ENCODE peak calls at places on chromosome X, in eight cellular contexts. H, J, C, T, P, A, E and W are unnamed samples.

GRCh38 chrX:148290041-148290440 is 210.4 kb upstream of the AFF2 start:
- DNase-seq in H (no peak), J (no peak), C (peak; percentile 30), T (no peak), P (no peak), A (no peak), E (no peak), W (no peak)

GRCh38 chrX:651922-652775 is 21.6 kb downstream of the SHOX start:
- DNase-seq in H (peak; percentile 1), J (no peak), C (no peak), T (no peak), P (no peak), A (peak; percentile 35), E (no peak), W (no peak)

GRCh38 chrX:123424546-123424945 is 240.5 kb downstream of the GRIA3 start:
- DNase-seq in H (no peak), J (no peak), C (no peak), T (no peak), P (no peak), A (no peak), E (no peak), W (no peak)

GRCh38 chrX:68880846-68881513 is 52.2 kb downstream of the EFNB1 start:
- DNase-seq in H (peak; percentile 88), J (no peak), C (peak; percentile 52), T (no peak), P (no peak), A (no peak), E (peak; percentile 31), W (no peak)

GRCh38 chrX:148310402-148311200 is 189.8 kb upstream of the AFF2 start:
- DNase-seq in H (no peak), J (no peak), C (no peak), T (no peak), P (no peak), A (no peak), E (no peak), W (no peak)

GRCh38 chrX:133454525-133455323 is 39.4 kb upstream of the GPC4 start:
- DNase-seq in H (no peak), J (no peak), C (peak; percentile 53), T (no peak), P (no peak), A (no peak), E (no peak), W (no peak)

GRCh38 chrX:21354725-21355124 is 19.5 kb upstream of the CNKSR2 start:
- DNase-seq in H (no peak), J (no peak), C (no peak), T (no peak), P (no peak), A (no peak), E (no peak), W (no peak)

GRCh38 chrX:17779434-17779833 is 42.1 kb downstream of the SCML1 start:
- DNase-seq in H (no peak), J (no peak), C (no peak), T (no peak), P (no peak), A (no peak), E (no peak), W (no peak)

GRCh38 chrX:148380614-148381561 is 119.5 kb upstream of the AFF2 start:
- DNase-seq in H (no peak), J (no peak), C (no peak), T (no peak), P (peak; percentile 3), A (no peak), E (no peak), W (no peak)

GRCh38 chrX:109537324-109537665 is 651 bp downstream of the NXT2 start:
- DNase-seq in H (no peak), J (peak; percentile 51), C (peak; percentile 53), T (peak; percentile 49), P (peak; percentile 82), A (no peak), E (no peak), W (no peak)

GRCh38 chrX:40152706-40153334 is 55.1 kb upstream of the BCOR start:
- DNase-seq in H (peak; percentile 62), J (no peak), C (peak; percentile 33), T (peak; percentile 81), P (peak; percentile 63), A (peak; percentile 97), E (no peak), W (no peak)

GRCh38 chrX:79325263-79325958 is 41.7 kb downstream of the ITM2A start:
- DNase-seq in H (peak; percentile 14), J (no peak), C (peak; percentile 17), T (no peak), P (no peak), A (no peak), E (peak; percentile 11), W (no peak)

GRCh38 chrX:69192603-69193002 is 27.4 kb upstream of the PJA1 start:
- DNase-seq in H (no peak), J (no peak), C (no peak), T (no peak), P (no peak), A (no peak), E (no peak), W (no peak)

GRCh38 chrX:47854474-47854873 is 17.8 kb downstream of the ZNF81 start:
- DNase-seq in H (peak; percentile 45), J (no peak), C (peak; percentile 31), T (peak; percentile 44), P (peak; percentile 28), A (no peak), E (peak; percentile 29), W (no peak)

GRCh38 chrX:8037593-8038348 is 110.6 kb upstream of the PNPLA4 start:
- DNase-seq in H (no peak), J (no peak), C (peak; percentile 9), T (no peak), P (no peak), A (no peak), E (no peak), W (no peak)

GRCh38 chrX:65587616-65588526 is 53.3 kb upstream of the LAS1L start:
- DNase-seq in H (no peak), J (no peak), C (no peak), T (peak; percentile 78), P (peak; percentile 60), A (peak; percentile 70), E (no peak), W (no peak)

DNA sequence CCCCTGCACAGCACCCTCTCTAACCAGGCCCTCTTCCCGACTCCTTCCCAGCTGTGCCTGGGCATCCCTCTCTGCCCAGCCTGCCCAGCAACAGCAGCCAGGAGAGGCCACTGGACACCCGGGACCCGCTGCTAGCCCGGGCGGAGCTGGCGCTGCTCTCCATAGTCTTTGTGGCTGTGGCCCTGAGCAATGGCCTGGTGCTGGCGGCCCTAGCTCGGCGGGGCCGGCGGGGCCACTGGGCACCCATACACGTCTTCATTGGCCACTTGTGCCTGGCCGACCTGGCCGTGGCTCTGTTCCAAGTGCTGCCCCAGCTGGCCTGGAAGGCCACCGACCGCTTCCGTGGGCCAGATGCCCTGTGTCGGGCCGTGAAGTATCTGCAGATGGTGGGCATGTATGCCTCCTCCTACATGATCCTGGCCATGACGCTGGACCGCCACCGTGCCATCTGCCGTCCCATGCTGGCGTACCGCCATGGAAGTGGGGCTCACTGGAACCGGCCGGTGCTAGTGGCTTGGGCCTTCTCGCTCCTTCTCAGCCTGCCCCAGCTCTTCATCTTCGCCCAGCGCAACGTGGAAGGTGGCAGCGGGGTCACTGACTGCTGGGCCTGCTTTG is 1.1 kb downstream of the AVPR2 start:
- DNase-seq in H (no peak), J (no peak), C (no peak), T (no peak), P (no peak), A (no peak), E (no peak), W (no peak)
- TF ChIP-seq CTCF in H (no peak), J (no peak), C (no peak), T (no peak), P (no peak), A (no peak), E (no peak), W (no peak)

GRCh38 chrX:129721414-129721813 is 17.4 kb upstream of the XPNPEP2 start:
- DNase-seq in H (no peak), J (no peak), C (no peak), T (no peak), P (no peak), A (no peak), E (no peak), W (no peak)

GRCh38 chrX:129719931-129720520 is 18.8 kb upstream of the XPNPEP2 start:
- DNase-seq in H (no peak), J (no peak), C (no peak), T (no peak), P (no peak), A (no peak), E (no peak), W (no peak)

GRCh38 chrX:129721870-129722269 is 16.9 kb upstream of the XPNPEP2 start:
- DNase-seq in H (no peak), J (no peak), C (no peak), T (no peak), P (no peak), A (no peak), E (no peak), W (no peak)

GRCh38 chrX:129719268-129719667 is 19.5 kb upstream of the XPNPEP2 start:
- DNase-seq in H (no peak), J (no peak), C (no peak), T (no peak), P (no peak), A (no peak), E (no peak), W (no peak)

GRCh38 chrX:129720741-129721140 is 18.0 kb upstream of the XPNPEP2 start:
- DNase-seq in H (no peak), J (no peak), C (no peak), T (no peak), P (no peak), A (no peak), E (no peak), W (no peak)
- TF ChIP-seq CTCF in H (no peak), J (no peak), C (no peak), T (no peak), P (no peak), A (no peak), E (no peak), W (no peak)

DNA sequence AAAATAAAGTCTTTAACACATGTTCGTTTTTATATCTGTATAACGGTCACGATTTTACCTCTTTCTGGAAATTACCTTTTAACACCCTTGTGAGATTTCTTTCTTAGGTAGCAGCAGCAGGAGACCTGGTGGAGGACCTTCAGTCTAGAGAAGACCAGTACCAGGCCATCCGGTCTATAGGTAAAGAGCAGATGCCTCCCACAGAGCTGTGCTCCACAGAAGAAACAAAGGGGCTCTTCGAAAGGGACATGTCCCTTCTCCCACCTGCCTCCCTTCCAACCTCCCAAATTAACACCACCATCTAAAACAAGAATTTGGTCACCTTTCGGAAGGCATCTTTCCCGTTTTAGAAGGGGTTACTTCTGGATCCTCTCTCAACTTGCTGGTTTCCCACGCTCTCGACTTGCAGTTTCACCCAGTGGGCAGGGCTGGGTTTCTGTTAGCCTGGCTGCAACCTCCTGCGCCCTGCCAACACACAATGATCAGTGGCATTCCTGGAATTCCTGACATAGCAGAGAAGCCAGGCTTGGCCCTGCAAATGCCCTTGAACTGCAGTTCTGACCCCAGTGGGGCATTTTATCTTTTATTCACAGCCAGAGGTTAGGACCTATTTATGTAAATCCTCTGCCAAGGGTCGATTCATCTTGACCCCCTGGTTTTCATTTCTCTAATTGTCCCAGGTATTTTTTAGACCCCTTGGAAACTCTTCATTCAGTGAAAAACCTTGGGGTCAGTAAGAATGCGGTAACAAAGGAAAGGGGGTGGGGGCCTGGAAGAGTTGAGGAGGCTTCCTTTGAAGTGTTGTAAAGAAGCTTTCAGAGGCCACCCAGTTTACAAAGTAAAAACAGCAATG is 217.8 kb downstream of the ZNF674 start:
- DNase-seq in H (peak; percentile 87), J (peak; percentile 16), C (peak; percentile 91), T (peak; percentile 51), P (peak; percentile 61), A (peak; percentile 62), E (peak; percentile 68), W (no peak)
- TF ChIP-seq CTCF in H (no peak), J (no peak), C (no peak), T (no peak), P (no peak), A (no peak), E (no peak), W (no peak)

GRCh38 chrX:30713061-30713525 is 59.9 kb downstream of the GK start:
- DNase-seq in H (peak; percentile 70), J (peak; percentile 35), C (peak; percentile 73), T (peak; percentile 46), P (peak; percentile 60), A (no peak), E (peak; percentile 48), W (no peak)
- TF ChIP-seq CTCF in H (peak; percentile 68), J (peak; percentile 79), C (peak; percentile 80), T (peak; percentile 30), P (peak; percentile 7), A (peak; percentile 70), E (no peak), W (no peak)